ENCODE peak calls at places on chromosomes 5 and 9, in nine cellular contexts. H is neural progenitor cell; S is neural crest cell; C is activated CD4-positive, alpha-beta T cell treated with anti-CD3 and anti-CD28 coated beads, Interleukin-2, amount 50 U/mL, for 24 hours; N is A549; M is HCT116; V is CD4-positive, alpha-beta T cell; W is NK-92 treated with Interleukin-12 subunit alpha and Interleukin-12 subunit beta, amount 100 ng/mL, for 24 hours; A is GM12891. L is an unnamed sample.

GRCh38 chr5:141349917-141350619 is at the start of gene PCDHGB1:
- DNase-seq in H (peak; percentile 76), V (no peak), S (peak; percentile 21), M (no peak), C (no peak), A (peak; percentile 58), N (peak; percentile 80), W (peak; percentile 17), L (peak; percentile 85)

GRCh38 chr9:15416880-15417279 is 5.8 kb upstream of the SNAPC3 start:
- DNase-seq in S (no peak), H (peak; percentile 45), C (no peak), M (no peak), A (peak; percentile 24), W (no peak), V (peak; percentile 23), N (no peak), L (peak; percentile 81)

GRCh38 chr9:121884057-121884512 is 209.0 kb downstream of the TTLL11 start:
- DNase-seq in M (no peak), H (peak; percentile 93), V (no peak), S (peak; percentile 57), C (no peak), W (no peak), A (no peak), N (no peak), L (peak; percentile 73)

GRCh38 chr9:89381308-89381609 is 63.0 kb downstream of the SECISBP2 start:
- DNase-seq in W (no peak), C (no peak), V (no peak), M (no peak), S (no peak), N (no peak), H (no peak), A (no peak), L (no peak)

GRCh38 chr9:10806873-10807272 is 194.1 kb upstream of the PTPRD start:
- DNase-seq in M (no peak), A (no peak), C (no peak), S (no peak), W (no peak), V (no peak), N (no peak), H (peak; percentile 16), L (peak; percentile 59)

GRCh38 chr5:139749242-139749641 is 46.4 kb upstream of the PSD2 start:
- DNase-seq in H (no peak), N (no peak), A (no peak), S (no peak), V (no peak), W (no peak), C (no peak), M (no peak), L (no peak)

GRCh38 chr5:43231977-43232376 is 40.0 kb downstream of the NIM1K start:
- DNase-seq in H (no peak), N (no peak), W (no peak), A (no peak), S (no peak), M (peak; percentile 27), V (no peak), C (no peak), L (peak; percentile 34)

GRCh38 chr5:38258319-38259061 is at the start of gene EGFLAM:
- DNase-seq in W (no peak), S (peak; percentile 40), V (no peak), H (peak; percentile 84), M (no peak), C (no peak), A (peak; percentile 15), N (peak; percentile 24), L (peak; percentile 88)

GRCh38 chr5:17037751-17038150 is 101.7 kb upstream of the MYO10 start:
- DNase-seq in A (no peak), C (no peak), H (no peak), S (no peak), N (no peak), M (no peak), W (no peak), V (no peak), L (no peak)

GRCh38 chr5:32283539-32284377 is 29.0 kb downstream of the MTMR12 start:
- DNase-seq in W (peak; percentile 45), V (no peak), C (no peak), S (no peak), N (no peak), H (no peak), A (no peak), M (no peak), L (peak; percentile 52)

GRCh38 chr9:137222190-137223077 is at the start of gene RNF208:
- DNase-seq in H (peak; percentile 61), A (no peak), C (no peak), V (no peak), S (no peak), N (no peak), M (no peak), W (no peak), L (no peak)

GRCh38 chr5:177209610-177210009 is 76.0 kb downstream of the NSD1 start:
- DNase-seq in C (no peak), M (no peak), H (no peak), S (no peak), W (no peak), N (no peak), V (no peak), A (no peak), L (no peak)

L was measured in mesendoderm.